ENCODE peak calls at places on chromosomes 3 and 15, in four cellular contexts. U is AML-193; M is effector CD4-positive, alpha-beta T cell; V is Panc1. L is an unnamed sample.

GRCh38 chr15:71357357-71357756 is 242.1 kb downstream of the THSD4 start:
- DNase-seq in U (no peak), M (no peak), V (no peak), L (no peak)

GRCh38 chr15:79582650-79583049 is 150.5 kb downstream of the MINAR1 start:
- DNase-seq in U (no peak), M (no peak), V (no peak), L (no peak)

GRCh38 chr3:125280966-125281365 is 68.4 kb upstream of the SLC12A8 start:
- DNase-seq in U (no peak), M (no peak), V (no peak), L (peak; percentile 72)

GRCh38 chr15:89898628-89899302 is 5.0 kb upstream of the AP3S2 start:
- DNase-seq in U (peak; percentile 64), M (peak; percentile 19), V (peak; percentile 38), L (peak; percentile 45)

GRCh38 chr3:25665646-25666136 is 984 bp upstream of the TOP2B start:
- DNase-seq in U (peak; percentile 50), M (no peak), V (no peak), L (no peak)

GRCh38 chr15:31136016-31136415 is 34.5 kb upstream of the TRPM1 start:
- DNase-seq in U (no peak), M (no peak), V (no peak), L (no peak)

GRCh38 chr3:69079269-69080159 is 651 bp downstream of the UBA3 start:
- DNase-seq in U (no peak), M (no peak), V (no peak), L (no peak)

GRCh38 chr3:120369000-120369399 is 19.8 kb upstream of the LRRC58 start:
- DNase-seq in U (no peak), M (no peak), V (no peak), L (no peak)

GRCh38 chr3:53715815-53716483 is 130.3 kb downstream of the CHDH start:
- DNase-seq in U (no peak), M (no peak), V (no peak), L (no peak)

GRCh38 chr3:22117751-22118346 is 366.8 kb upstream of the ZNF385D start:
- DNase-seq in U (peak; percentile 22), M (no peak), V (peak; percentile 4), L (peak; percentile 76)

GRCh38 chr3:11544413-11545181 is 99.1 kb downstream of the VGLL4 start:
- DNase-seq in U (peak; percentile 7), M (no peak), V (no peak), L (peak; percentile 66)

GRCh38 chr3:144187531-144188230 is 216.1 kb downstream of the DIPK2A start:
- DNase-seq in U (no peak), M (no peak), V (no peak), L (peak; percentile 89)